ENCODE peak calls at places on chromosomes 7 and 10, in seven cellular contexts. One of them, this sample, is unnamed.

GRCh38 chr7:117202511-117202910 is 120.3 kb downstream of the WNT2 start:
- DNase-seq in sigmoid colon: no peak
- DNase-seq in upper lobe of left lung: no peak
- DNase-seq in GM12891: no peak
- DNase-seq in prostate gland: no peak
- DNase-seq in stomach: no peak
- DNase-seq in HCT116: no peak
- DNase-seq in this sample: no peak

GRCh38 chr7:134755422-134756022 is 23.9 kb upstream of the CALD1 start:
- DNase-seq in sigmoid colon: no peak
- DNase-seq in upper lobe of left lung: no peak
- DNase-seq in GM12891: no peak
- DNase-seq in prostate gland: no peak
- DNase-seq in stomach: no peak
- DNase-seq in HCT116: no peak
- DNase-seq in this sample: no peak

GRCh38 chr7:124515431-124515830 is 250.2 kb downstream of the GPR37 start:
- DNase-seq in sigmoid colon: no peak
- DNase-seq in upper lobe of left lung: no peak
- DNase-seq in GM12891: no peak
- DNase-seq in prostate gland: no peak
- DNase-seq in stomach: no peak
- DNase-seq in HCT116: no peak
- DNase-seq in this sample: no peak

GRCh38 chr7:25545125-25546008 is 317.1 kb upstream of the NPVF start:
- DNase-seq in sigmoid colon: no peak
- DNase-seq in upper lobe of left lung: no peak
- DNase-seq in GM12891: no peak
- DNase-seq in prostate gland: no peak
- DNase-seq in stomach: no peak
- DNase-seq in HCT116: no peak
- DNase-seq in this sample: no peak

GRCh38 chr10:74543276-74543675 is 283.1 kb upstream of the KAT6B start:
- DNase-seq in sigmoid colon: no peak
- DNase-seq in upper lobe of left lung: no peak
- DNase-seq in GM12891: no peak
- DNase-seq in prostate gland: no peak
- DNase-seq in stomach: no peak
- DNase-seq in HCT116: no peak
- DNase-seq in this sample: no peak

GRCh38 chr10:75079436-75080083 is 31.9 kb upstream of the SAMD8 start:
- DNase-seq in sigmoid colon: no peak
- DNase-seq in upper lobe of left lung: no peak
- DNase-seq in GM12891: no peak
- DNase-seq in prostate gland: no peak
- DNase-seq in stomach: no peak
- DNase-seq in HCT116: no peak
- DNase-seq in this sample: no peak

GRCh38 chr7:139958599-139959380 is 104.0 kb downstream of the PARP12 start:
- DNase-seq in sigmoid colon: no peak
- DNase-seq in upper lobe of left lung: peak
- DNase-seq in GM12891: no peak
- DNase-seq in prostate gland: no peak
- DNase-seq in stomach: no peak
- DNase-seq in HCT116: no peak
- DNase-seq in this sample: no peak

GRCh38 chr7:90239050-90239449 is 5.9 kb upstream of the CFAP69 start:
- DNase-seq in sigmoid colon: no peak
- DNase-seq in upper lobe of left lung: no peak
- DNase-seq in GM12891: no peak
- DNase-seq in prostate gland: no peak
- DNase-seq in stomach: no peak
- DNase-seq in HCT116: no peak
- DNase-seq in this sample: no peak

GRCh38 chr7:69018200-69018599 is 580.1 kb upstream of the AUTS2 start:
- DNase-seq in sigmoid colon: no peak
- DNase-seq in upper lobe of left lung: no peak
- DNase-seq in GM12891: no peak
- DNase-seq in prostate gland: no peak
- DNase-seq in stomach: no peak
- DNase-seq in HCT116: no peak
- DNase-seq in this sample: no peak

GRCh38 chr10:25745976-25746375 is 188.1 kb upstream of the MYO3A start:
- DNase-seq in sigmoid colon: no peak
- DNase-seq in upper lobe of left lung: no peak
- DNase-seq in GM12891: no peak
- DNase-seq in prostate gland: no peak
- DNase-seq in stomach: no peak
- DNase-seq in HCT116: no peak
- DNase-seq in this sample: no peak

GRCh38 chr7:135170223-135170997 is at the start of gene CYREN:
- DNase-seq in sigmoid colon: peak
- DNase-seq in upper lobe of left lung: peak
- DNase-seq in GM12891: peak
- DNase-seq in prostate gland: peak
- DNase-seq in stomach: peak
- DNase-seq in HCT116: peak
- DNase-seq in this sample: peak

GRCh38 chr7:146709628-146710027 is 593.0 kb downstream of the CNTNAP2 start:
- DNase-seq in sigmoid colon: no peak
- DNase-seq in upper lobe of left lung: no peak
- DNase-seq in GM12891: no peak
- DNase-seq in prostate gland: no peak
- DNase-seq in stomach: no peak
- DNase-seq in HCT116: no peak
- DNase-seq in this sample: no peak

GRCh38 chr10:127175357-127176110 is 20.9 kb downstream of the INSYN2A start:
- DNase-seq in sigmoid colon: no peak
- DNase-seq in upper lobe of left lung: peak
- DNase-seq in GM12891: no peak
- DNase-seq in prostate gland: no peak
- DNase-seq in stomach: no peak
- DNase-seq in HCT116: no peak
- DNase-seq in this sample: no peak

GRCh38 chr7:47875998-47876744 is 72.1 kb downstream of the PKD1L1 start:
- DNase-seq in sigmoid colon: no peak
- DNase-seq in upper lobe of left lung: no peak
- DNase-seq in GM12891: no peak
- DNase-seq in prostate gland: no peak
- DNase-seq in stomach: no peak
- DNase-seq in HCT116: no peak
- DNase-seq in this sample: no peak

GRCh38 chr7:32069251-32069650 is 956 bp downstream of the PDE1C start:
- DNase-seq in sigmoid colon: no peak
- DNase-seq in upper lobe of left lung: no peak
- DNase-seq in GM12891: no peak
- DNase-seq in prostate gland: no peak
- DNase-seq in stomach: no peak
- DNase-seq in HCT116: no peak
- DNase-seq in this sample: no peak

GRCh38 chr10:14624600-14624999 is 150.1 kb downstream of the FAM107B start:
- DNase-seq in sigmoid colon: no peak
- DNase-seq in upper lobe of left lung: no peak
- DNase-seq in GM12891: no peak
- DNase-seq in prostate gland: no peak
- DNase-seq in stomach: no peak
- DNase-seq in HCT116: no peak
- DNase-seq in this sample: no peak

GRCh38 chr7:51261950-51262795 is 54.4 kb downstream of the COBL start:
- DNase-seq in sigmoid colon: no peak
- DNase-seq in upper lobe of left lung: peak
- DNase-seq in GM12891: no peak
- DNase-seq in prostate gland: peak
- DNase-seq in stomach: peak
- DNase-seq in HCT116: no peak
- DNase-seq in this sample: no peak

GRCh38 chr10:17673517-17674051 is 29.6 kb downstream of the STAM start:
- DNase-seq in sigmoid colon: no peak
- DNase-seq in upper lobe of left lung: no peak
- DNase-seq in GM12891: no peak
- DNase-seq in prostate gland: no peak
- DNase-seq in stomach: no peak
- DNase-seq in HCT116: peak
- DNase-seq in this sample: no peak

GRCh38 chr10:44233561-44234470 is 151.1 kb downstream of the CXCL12 start:
- DNase-seq in sigmoid colon: peak
- DNase-seq in upper lobe of left lung: peak
- DNase-seq in GM12891: no peak
- DNase-seq in prostate gland: no peak
- DNase-seq in stomach: peak
- DNase-seq in HCT116: no peak
- DNase-seq in this sample: no peak

GRCh38 chr10:76779163-76779820 is 858.3 kb downstream of the KCNMA1 start:
- DNase-seq in sigmoid colon: no peak
- DNase-seq in upper lobe of left lung: no peak
- DNase-seq in GM12891: no peak
- DNase-seq in prostate gland: no peak
- DNase-seq in stomach: no peak
- DNase-seq in HCT116: no peak
- DNase-seq in this sample: no peak

GRCh38 chr7:144474800-144475521 is 71.5 kb upstream of the NOBOX start:
- DNase-seq in sigmoid colon: no peak
- DNase-seq in upper lobe of left lung: no peak
- DNase-seq in GM12891: no peak
- DNase-seq in prostate gland: no peak
- DNase-seq in stomach: no peak
- DNase-seq in HCT116: no peak
- DNase-seq in this sample: no peak

GRCh38 chr7:36291387-36292316 is 98.0 kb upstream of the ANLN start:
- DNase-seq in sigmoid colon: peak
- DNase-seq in upper lobe of left lung: no peak
- DNase-seq in GM12891: peak
- DNase-seq in prostate gland: peak
- DNase-seq in stomach: peak
- DNase-seq in HCT116: peak
- DNase-seq in this sample: peak
- TF ChIP-seq POLR2A in sigmoid colon: no peak
- TF ChIP-seq POLR2A in upper lobe of left lung: no peak
- TF ChIP-seq POLR2A in GM12891: no peak
- TF ChIP-seq POLR2A in prostate gland: no peak
- TF ChIP-seq POLR2A in stomach: no peak
- TF ChIP-seq POLR2A in HCT116: no peak
- TF ChIP-seq POLR2A in this sample: no peak

DNA sequence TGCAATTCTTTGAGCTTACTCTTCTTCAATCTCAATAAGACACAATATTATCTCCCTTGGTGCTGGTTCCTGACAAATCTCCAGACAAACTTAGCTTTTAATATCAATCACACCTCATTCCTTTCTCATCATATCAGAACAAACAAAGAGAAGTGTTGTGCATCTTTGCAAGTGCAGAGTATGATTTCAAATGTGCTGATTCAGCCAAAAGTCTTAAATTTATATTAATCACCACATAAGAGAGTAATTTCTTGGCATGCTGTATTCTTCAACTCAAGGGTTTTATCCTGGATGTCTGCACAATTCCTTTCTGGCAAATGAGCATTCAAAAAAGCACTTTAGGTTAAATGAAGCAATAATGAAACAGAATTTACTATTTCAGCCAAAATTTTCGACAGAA is 877.8 kb downstream of the ANKRD7 start:
- DNase-seq in sigmoid colon: no peak
- DNase-seq in upper lobe of left lung: no peak
- DNase-seq in GM12891: no peak
- DNase-seq in prostate gland: no peak
- DNase-seq in stomach: no peak
- DNase-seq in HCT116: no peak
- DNase-seq in this sample: no peak
- TF ChIP-seq POLR2AphosphoS5 in sigmoid colon: no peak
- TF ChIP-seq POLR2AphosphoS5 in upper lobe of left lung: no peak
- TF ChIP-seq POLR2AphosphoS5 in GM12891: no peak
- TF ChIP-seq POLR2AphosphoS5 in prostate gland: no peak
- TF ChIP-seq POLR2AphosphoS5 in stomach: no peak
- TF ChIP-seq POLR2AphosphoS5 in HCT116: no peak
- TF ChIP-seq POLR2AphosphoS5 in this sample: no peak

GRCh38 chr10:46525177-46525823 is 31.2 kb downstream of the GPRIN2 start:
- DNase-seq in sigmoid colon: peak
- DNase-seq in upper lobe of left lung: no peak
- DNase-seq in GM12891: no peak
- DNase-seq in prostate gland: no peak
- DNase-seq in stomach: peak
- DNase-seq in HCT116: peak
- DNase-seq in this sample: no peak

GRCh38 chr10:46522295-46523118 is 34.0 kb downstream of the GPRIN2 start:
- DNase-seq in sigmoid colon: peak
- DNase-seq in upper lobe of left lung: no peak
- DNase-seq in GM12891: no peak
- DNase-seq in prostate gland: no peak
- DNase-seq in stomach: peak
- DNase-seq in HCT116: no peak
- DNase-seq in this sample: peak

GRCh38 chr10:46523881-46524470 is 32.5 kb downstream of the GPRIN2 start:
- DNase-seq in sigmoid colon: peak
- DNase-seq in upper lobe of left lung: no peak
- DNase-seq in GM12891: no peak
- DNase-seq in prostate gland: no peak
- DNase-seq in stomach: peak
- DNase-seq in HCT116: peak
- DNase-seq in this sample: peak

GRCh38 chr10:46524471-46525176 is 31.8 kb downstream of the GPRIN2 start:
- DNase-seq in sigmoid colon: peak
- DNase-seq in upper lobe of left lung: peak
- DNase-seq in GM12891: no peak
- DNase-seq in prostate gland: no peak
- DNase-seq in stomach: peak
- DNase-seq in HCT116: peak
- DNase-seq in this sample: peak

DNA sequence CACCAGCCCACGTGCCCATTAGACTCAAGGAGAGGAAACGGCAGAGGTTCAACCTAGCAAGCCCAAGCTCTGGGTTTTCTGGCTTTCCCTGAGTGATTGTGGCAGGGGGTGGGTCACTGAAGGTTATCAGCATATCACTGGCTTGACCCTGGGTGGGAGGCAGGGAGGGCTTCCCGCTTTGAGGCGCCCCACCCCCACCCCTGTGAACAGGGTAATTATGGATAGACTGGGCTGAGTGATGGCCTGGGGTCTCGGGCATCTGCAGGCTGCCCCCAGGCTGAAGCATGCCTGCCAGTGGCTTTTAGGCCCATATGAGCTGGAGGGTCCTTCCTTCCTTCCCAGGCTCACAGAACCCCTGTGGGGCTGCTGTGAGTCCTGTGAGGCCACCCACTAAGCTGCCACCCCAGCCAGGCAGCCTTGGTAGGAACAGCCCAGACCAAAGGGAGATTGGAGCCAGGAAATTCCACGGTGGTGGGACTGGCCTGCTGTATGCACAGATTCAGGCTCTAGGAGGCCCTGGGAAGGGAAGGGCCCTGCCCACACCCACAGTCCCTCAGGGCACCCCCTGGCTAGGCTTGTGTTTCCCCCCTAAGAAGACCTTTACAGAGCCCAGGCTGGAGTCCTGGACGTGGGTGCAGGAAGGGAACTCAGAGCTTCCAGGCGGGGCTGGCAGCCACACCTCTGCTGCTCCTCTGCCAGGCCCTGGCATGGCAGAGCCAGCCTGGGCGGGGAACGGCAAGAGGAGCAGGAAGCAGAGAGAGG is 33.2 kb downstream of the GPRIN2 start:
- DNase-seq in sigmoid colon: peak
- DNase-seq in upper lobe of left lung: peak
- DNase-seq in GM12891: no peak
- DNase-seq in prostate gland: peak
- DNase-seq in stomach: peak
- DNase-seq in HCT116: peak
- DNase-seq in this sample: peak
- TF ChIP-seq POLR2A in sigmoid colon: no peak
- TF ChIP-seq POLR2A in upper lobe of left lung: no peak
- TF ChIP-seq POLR2A in GM12891: no peak
- TF ChIP-seq POLR2A in prostate gland: no peak
- TF ChIP-seq POLR2A in stomach: no peak
- TF ChIP-seq POLR2A in HCT116: no peak
- TF ChIP-seq POLR2A in this sample: no peak

GRCh38 chr7:64665980-64666674 is at the start of gene ZNF107:
- DNase-seq in sigmoid colon: peak
- DNase-seq in upper lobe of left lung: peak
- DNase-seq in GM12891: peak
- DNase-seq in prostate gland: peak
- DNase-seq in stomach: peak
- DNase-seq in HCT116: peak
- DNase-seq in this sample: peak
- TF ChIP-seq POLR2AphosphoS5 in sigmoid colon: no peak
- TF ChIP-seq POLR2AphosphoS5 in upper lobe of left lung: peak
- TF ChIP-seq POLR2AphosphoS5 in GM12891: peak
- TF ChIP-seq POLR2AphosphoS5 in prostate gland: peak
- TF ChIP-seq POLR2AphosphoS5 in stomach: peak
- TF ChIP-seq POLR2AphosphoS5 in HCT116: peak
- TF ChIP-seq POLR2AphosphoS5 in this sample: peak

This sample was measured in spleen.